ENCODE peak calls at places on chromosomes 7 and 10, in ten cellular contexts. L, E, B, H, C, R, D, N, M and K are unnamed samples.

GRCh38 chr10:110069502-110069982 is 61.8 kb downstream of the ADD3 start:
- DNase-seq in L (no peak), E (no peak), B (no peak), H (no peak), C (no peak), R (no peak), D (peak; percentile 80), N (no peak), M (no peak), K (no peak)

GRCh38 chr10:20855398-20856038 is 41.6 kb downstream of the NEBL start:
- DNase-seq in L (no peak), E (no peak), B (no peak), H (no peak), C (no peak), R (no peak), D (no peak), N (peak; percentile 60), M (no peak), K (no peak)

GRCh38 chr10:125093199-125093841 is 67.0 kb downstream of the CTBP2 start:
- DNase-seq in L (peak; percentile 75), E (no peak), B (no peak), H (peak; percentile 48), C (no peak), R (no peak), D (no peak), N (peak; percentile 48), M (no peak), K (peak; percentile 71)

GRCh38 chr10:70424320-70424719 is 17.2 kb downstream of the NODAL start:
- DNase-seq in L (no peak), E (no peak), B (no peak), H (no peak), C (no peak), R (no peak), D (no peak), N (no peak), M (no peak), K (no peak)

GRCh38 chr7:86326847-86327246 is 316.9 kb upstream of the GRM3 start:
- DNase-seq in L (no peak), E (no peak), B (no peak), H (no peak), C (no peak), R (no peak), D (no peak), N (no peak), M (no peak), K (no peak)

GRCh38 chr7:78783179-78783962 is 670.1 kb downstream of the MAGI2 start:
- DNase-seq in L (no peak), E (no peak), B (no peak), H (no peak), C (no peak), R (no peak), D (no peak), N (no peak), M (no peak), K (no peak)

GRCh38 chr10:63866075-63866746 is 345.0 kb downstream of the REEP3 start:
- DNase-seq in L (peak; percentile 20), E (peak; percentile 25), B (no peak), H (peak; percentile 27), C (peak; percentile 75), R (peak; percentile 71), D (peak; percentile 47), N (peak; percentile 53), M (peak; percentile 26), K (no peak)

GRCh38 chr10:86802709-86803108 is 46.3 kb downstream of the BMPR1A start:
- DNase-seq in L (no peak), E (no peak), B (no peak), H (no peak), C (no peak), R (no peak), D (no peak), N (no peak), M (no peak), K (no peak)

GRCh38 chr7:44607141-44608068 is 978 bp downstream of the OGDH start:
- DNase-seq in L (no peak), E (no peak), B (no peak), H (no peak), C (no peak), R (no peak), D (no peak), N (no peak), M (no peak), K (no peak)

GRCh38 chr10:76695069-76695468 is 942.5 kb downstream of the KCNMA1 start:
- DNase-seq in L (no peak), E (no peak), B (no peak), H (no peak), C (no peak), R (no peak), D (no peak), N (no peak), M (no peak), K (no peak)

GRCh38 chr10:55476129-55476528 is 675.1 kb upstream of the PCDH15 start:
- DNase-seq in L (no peak), E (no peak), B (no peak), H (no peak), C (no peak), R (no peak), D (no peak), N (no peak), M (no peak), K (no peak)

GRCh38 chr7:95335093-95335492 is 10.8 kb upstream of the PON1 start:
- DNase-seq in L (no peak), E (peak; percentile 76), B (no peak), H (no peak), C (no peak), R (no peak), D (no peak), N (peak; percentile 81), M (no peak), K (peak; percentile 14)

GRCh38 chr10:15088428-15089261 is at the start of gene ACBD7:
- DNase-seq in L (peak; percentile 61), E (peak; percentile 80), B (peak; percentile 84), H (peak; percentile 80), C (peak; percentile 93), R (peak; percentile 95), D (peak; percentile 85), N (peak; percentile 56), M (peak; percentile 75), K (no peak)

GRCh38 chr10:15084502-15084922 is 4.1 kb downstream of the ACBD7 start:
- DNase-seq in L (peak; percentile 75), E (peak; percentile 99), B (no peak), H (peak; percentile 25), C (no peak), R (peak; percentile 66), D (peak; percentile 18), N (peak; percentile 95), M (no peak), K (peak; percentile 91)

GRCh38 chr10:15083674-15084501 is 4.7 kb downstream of the ACBD7 start:
- DNase-seq in L (no peak), E (no peak), B (no peak), H (no peak), C (no peak), R (no peak), D (no peak), N (no peak), M (no peak), K (no peak)
- TF ChIP-seq CTCF in L (no peak), E (no peak), B (no peak), H (no peak), C (no peak), R (no peak), D (no peak), N (peak; percentile 9), M (no peak), K (peak; percentile 25)

GRCh38 chr10:102555781-102556328 is 52.1 kb downstream of the SUFU start:
- DNase-seq in L (no peak), E (peak; percentile 68), B (no peak), H (no peak), C (no peak), R (no peak), D (no peak), N (peak; percentile 83), M (no peak), K (no peak)
- TF ChIP-seq CTCF in L (no peak), E (no peak), B (no peak), H (no peak), C (no peak), R (no peak), D (no peak), N (no peak), M (no peak), K (no peak)

DNA sequence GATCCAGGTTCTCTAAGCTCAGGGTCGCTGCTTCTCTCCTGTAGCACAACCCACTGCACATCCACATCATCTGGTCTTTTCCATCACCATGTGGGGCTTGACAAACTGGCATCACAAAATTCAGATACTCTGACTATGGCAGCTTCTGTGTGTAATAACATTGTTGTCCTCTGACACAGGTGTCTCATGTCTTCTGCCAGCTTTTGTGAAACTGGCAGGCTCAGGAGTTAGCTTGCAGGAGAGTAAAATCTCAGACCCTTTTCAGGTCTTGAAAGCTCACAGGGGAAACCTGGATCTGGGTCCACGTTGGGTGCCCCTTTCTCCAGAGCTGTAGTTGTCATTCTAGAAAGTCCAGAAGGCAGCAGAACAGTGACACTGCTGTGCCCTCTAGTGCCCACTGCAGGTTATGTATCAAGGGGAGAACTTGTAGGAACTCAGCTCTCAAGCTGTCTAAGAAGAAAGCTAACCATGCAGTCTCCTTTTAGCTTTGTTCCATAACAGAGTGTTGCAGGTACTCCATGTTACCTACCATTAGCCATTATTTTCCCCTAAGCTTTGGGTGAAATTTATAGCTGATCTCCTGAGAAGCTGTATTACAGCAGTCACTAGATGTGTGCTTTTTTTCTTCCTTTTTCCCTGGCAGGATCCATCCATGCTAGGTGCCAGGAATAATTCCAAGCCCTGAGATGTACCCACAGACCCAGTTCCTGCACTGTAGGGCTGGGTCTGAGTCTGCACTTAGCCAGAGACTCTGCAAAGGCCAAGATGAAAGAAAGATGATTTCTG is 102.7 kb downstream of the ZNF248 start:
- DNase-seq in L (no peak), E (peak; percentile 17), B (no peak), H (peak; percentile 24), C (peak; percentile 38), R (peak; percentile 25), D (peak; percentile 29), N (peak; percentile 6), M (no peak), K (no peak)
- TF ChIP-seq CTCF in L (no peak), E (peak; percentile 19), B (no peak), H (peak; percentile 36), C (peak; percentile 18), R (peak; percentile 59), D (peak; percentile 52), N (peak; percentile 24), M (no peak), K (peak; percentile 35)

GRCh38 chr7:47100148-47100547 is 481.8 kb downstream of the TNS3 start:
- DNase-seq in L (no peak), E (no peak), B (no peak), H (no peak), C (no peak), R (no peak), D (no peak), N (no peak), M (no peak), K (no peak)

GRCh38 chr7:47103498-47104205 is 478.3 kb downstream of the TNS3 start:
- DNase-seq in L (no peak), E (no peak), B (no peak), H (no peak), C (no peak), R (no peak), D (no peak), N (no peak), M (no peak), K (no peak)

GRCh38 chr7:47102442-47102841 is 479.5 kb downstream of the TNS3 start:
- DNase-seq in L (no peak), E (no peak), B (no peak), H (no peak), C (no peak), R (no peak), D (no peak), N (no peak), M (no peak), K (no peak)

GRCh38 chr7:47104206-47104549 is 477.7 kb downstream of the TNS3 start:
- DNase-seq in L (no peak), E (no peak), B (no peak), H (no peak), C (no peak), R (no peak), D (no peak), N (no peak), M (no peak), K (no peak)

GRCh38 chr7:47100815-47101435 is 481.0 kb downstream of the TNS3 start:
- DNase-seq in L (peak; percentile 31), E (peak; percentile 35), B (no peak), H (peak; percentile 66), C (peak; percentile 53), R (peak; percentile 45), D (peak; percentile 18), N (peak; percentile 69), M (no peak), K (peak; percentile 14)
- TF ChIP-seq CTCF in L (peak; percentile 13), E (peak; percentile 87), B (no peak), H (peak; percentile 53), C (peak; percentile 47), R (peak; percentile 68), D (peak; percentile 45), N (peak; percentile 73), M (no peak), K (peak; percentile 73)